ENCODE peak calls at places on chromosomes 1 and 21, in four cellular contexts. R is esophagus squamous epithelium, L is lower leg skin, I is BE2C. A is an unnamed sample.

GRCh38 chr1:61506944-61507343 is 218.0 kb downstream of the TM2D1 start:
- DNase-seq in R (no peak), I (no peak), L (no peak), A (no peak)

GRCh38 chr1:37174876-37175275 is 140.6 kb upstream of the GRIK3 start:
- DNase-seq in L (no peak), R (no peak), I (no peak), A (no peak)

GRCh38 chr21:29078884-29079765 is 5.7 kb upstream of the CCT8 start:
- DNase-seq in L (peak), I (no peak), R (no peak), A (no peak)

GRCh38 chr1:41823453-41823852 is 95.3 kb downstream of the HIVEP3 start:
- DNase-seq in I (no peak), R (no peak), L (no peak), A (peak)

GRCh38 chr1:67308136-67308535 is 463 bp downstream of the IL12RB2 start:
- DNase-seq in I (no peak), L (no peak), R (no peak), A (no peak)

GRCh38 chr1:165988275-165988674 is 160.9 kb downstream of the UCK2 start:
- DNase-seq in I (no peak), R (no peak), L (no peak), A (no peak)

GRCh38 chr1:220908757-220909156 is 29.5 kb downstream of the HLX start:
- DNase-seq in R (no peak), L (no peak), I (no peak), A (no peak)

GRCh38 chr21:38869946-38870345 is 64.2 kb downstream of the ETS2 start:
- DNase-seq in L (no peak), I (no peak), R (no peak), A (no peak)

GRCh38 chr1:238487931-238488330 is 597.2 kb upstream of the ZP4 start:
- DNase-seq in L (no peak), I (no peak), R (no peak), A (no peak)

GRCh38 chr1:165187020-165187628 is 169.4 kb downstream of the LMX1A start:
- DNase-seq in R (no peak), I (no peak), L (no peak), A (no peak)

GRCh38 chr1:1462318-1462966 is 9.1 kb upstream of the ATAD3B start:
- DNase-seq in I (peak), R (no peak), L (no peak), A (no peak)

GRCh38 chr1:44677201-44677520 is 2.6 kb downstream of the ARMH1 start:
- DNase-seq in L (no peak), I (no peak), R (no peak), A (no peak)

GRCh38 chr21:38039369-38039768 is 123.1 kb upstream of the KCNJ6 start:
- DNase-seq in R (no peak), L (no peak), I (no peak), A (no peak)

GRCh38 chr1:198499588-198499987 is 40.9 kb downstream of the ATP6V1G3 start:
- DNase-seq in R (no peak), I (no peak), L (no peak), A (no peak)

GRCh38 chr21:41957991-41958766 is 4.4 kb upstream of the C2CD2 start:
- DNase-seq in R (no peak), L (no peak), I (peak), A (no peak)

GRCh38 chr1:210143465-210144062 is 89.0 kb upstream of the SERTAD4 start:
- DNase-seq in I (peak), R (no peak), L (peak), A (peak)
- TF ChIP-seq CTCF in I (peak), R (peak), L (no peak), A (peak)

GRCh38 chr1:214827883-214828282 is 224.9 kb downstream of the CENPF start:
- DNase-seq in R (no peak), I (no peak), L (no peak), A (no peak)

GRCh38 chr1:214824758-214825157 is 221.8 kb downstream of the CENPF start:
- DNase-seq in L (no peak), I (no peak), R (no peak), A (no peak)

DNA sequence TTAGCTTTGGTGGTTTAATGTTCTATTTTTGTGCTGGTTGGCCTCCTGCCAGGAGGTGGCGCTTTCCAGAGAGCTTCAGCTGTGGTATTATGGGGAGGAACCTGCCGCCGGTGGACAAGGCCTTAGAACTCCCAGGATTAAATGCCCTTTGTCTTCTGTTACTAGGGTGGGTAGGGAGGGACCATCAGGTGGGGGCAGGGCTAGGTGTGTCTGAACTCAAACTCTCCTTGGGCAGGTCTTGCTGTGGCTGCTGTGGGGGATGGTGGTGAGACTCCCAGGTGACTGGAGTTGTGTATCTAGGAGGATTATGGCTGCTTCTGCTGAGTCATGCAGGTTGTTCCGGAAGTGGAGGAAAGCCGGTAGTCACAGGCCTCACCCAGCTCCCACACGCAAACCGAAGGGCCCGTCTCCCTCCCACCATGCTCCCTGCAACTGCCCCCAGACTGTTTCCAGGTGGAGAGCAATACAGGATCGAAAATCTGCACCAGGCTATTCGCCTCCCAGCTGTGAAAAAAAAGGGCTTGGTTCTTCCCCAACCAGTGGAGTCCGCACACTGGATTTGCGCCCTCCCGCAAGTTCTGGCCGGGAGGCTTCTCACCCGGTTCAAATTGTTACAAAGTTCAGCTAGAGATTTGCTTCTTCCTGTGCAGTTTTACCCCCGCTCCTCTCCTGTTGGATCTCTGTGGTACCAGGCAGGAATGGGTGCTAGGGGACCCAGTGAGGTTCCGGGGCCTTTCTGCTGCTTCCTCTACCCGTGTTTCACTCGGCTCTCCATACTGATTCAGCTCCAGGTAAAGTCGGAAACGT is 220.5 kb downstream of the CENPF start:
- DNase-seq in L (no peak), R (no peak), I (peak), A (no peak)
- TF ChIP-seq CTCF in L (no peak), R (no peak), I (peak), A (no peak)

GRCh38 chr1:206098242-206098919 is 18.8 kb downstream of the AVPR1B start:
- DNase-seq in L (no peak), R (no peak), I (no peak), A (no peak)

GRCh38 chr1:206100226-206100780 is 16.9 kb downstream of the AVPR1B start:
- DNase-seq in I (no peak), R (no peak), L (no peak), A (no peak)

GRCh38 chr1:206102292-206102936 is 14.8 kb downstream of the AVPR1B start:
- DNase-seq in I (no peak), R (no peak), L (no peak), A (no peak)

GRCh38 chr1:206103979-206104378 is 13.2 kb downstream of the AVPR1B start:
- DNase-seq in I (no peak), R (no peak), L (no peak), A (no peak)

GRCh38 chr1:206101351-206101750 is 15.8 kb downstream of the AVPR1B start:
- DNase-seq in L (no peak), I (no peak), R (no peak), A (no peak)
- TF ChIP-seq CTCF in L (no peak), I (no peak), R (no peak), A (no peak)

DNA sequence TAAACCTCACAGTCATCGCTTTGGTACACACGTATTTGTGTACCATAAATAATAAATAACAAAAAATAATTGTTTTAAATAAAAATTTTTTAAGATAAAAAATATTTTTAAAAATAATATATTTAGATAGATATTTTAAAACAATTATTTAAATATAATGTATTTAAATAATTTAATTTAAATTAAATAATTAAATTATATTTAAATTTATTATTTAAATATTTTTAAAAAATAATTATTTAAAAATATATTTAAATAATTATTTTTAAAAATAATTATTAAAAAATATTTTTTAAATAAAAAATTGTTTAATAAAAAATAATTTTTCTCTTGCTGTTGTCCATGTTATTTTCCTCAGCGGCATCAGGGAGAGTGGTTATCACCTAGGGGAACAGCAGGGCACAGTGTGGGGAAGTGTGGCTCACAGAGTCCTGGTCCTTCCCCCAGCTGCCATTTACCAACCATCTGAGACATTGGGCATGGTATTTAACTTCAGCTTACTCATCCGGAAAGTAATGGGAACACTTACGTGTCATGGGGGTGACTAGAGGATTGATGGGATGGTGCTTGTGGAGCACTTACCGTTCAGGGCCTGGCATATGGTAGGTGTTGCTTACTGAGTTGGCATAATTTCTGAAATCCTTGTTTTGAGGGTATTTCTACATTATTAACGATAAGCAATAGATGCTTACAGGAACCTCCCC is 92.9 kb upstream of the TSPAN2 start:
- DNase-seq in R (no peak), I (no peak), L (no peak), A (no peak)
- TF ChIP-seq CTCF in R (no peak), I (no peak), L (no peak), A (no peak)

GRCh38 chr1:223175032-223175431 is 32.0 kb upstream of the TLR5 start:
- DNase-seq in L (no peak), R (no peak), I (no peak), A (peak)
- TF ChIP-seq CTCF in L (no peak), R (no peak), I (peak), A (peak)

GRCh38 chr1:181475580-181475979 is 7.7 kb upstream of the CACNA1E start:
- DNase-seq in R (no peak), L (no peak), I (no peak), A (no peak)

DNA sequence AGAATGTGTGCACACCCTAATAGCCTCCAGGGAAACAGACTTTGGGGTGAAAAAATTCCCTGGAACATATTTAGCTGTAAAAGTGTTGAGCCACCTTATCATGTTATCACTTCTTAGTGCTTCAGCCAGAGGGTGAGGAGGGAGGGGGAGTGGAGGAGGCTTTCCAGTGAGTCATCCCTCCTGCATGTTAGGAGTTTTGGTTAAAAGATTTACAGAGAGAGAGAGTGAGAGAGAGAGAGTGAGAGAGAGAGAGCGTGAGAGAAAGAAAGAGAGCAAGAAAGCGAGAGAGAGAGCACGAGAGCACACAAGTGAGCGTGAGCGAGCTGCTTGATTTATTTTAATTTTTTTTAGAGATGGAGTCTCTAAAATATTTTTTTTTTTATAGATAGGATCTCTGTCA is 13.5 kb upstream of the CACNA1E start:
- DNase-seq in I (no peak), L (no peak), R (no peak), A (no peak)
- TF ChIP-seq CTCF in I (no peak), L (no peak), R (no peak), A (no peak)

DNA sequence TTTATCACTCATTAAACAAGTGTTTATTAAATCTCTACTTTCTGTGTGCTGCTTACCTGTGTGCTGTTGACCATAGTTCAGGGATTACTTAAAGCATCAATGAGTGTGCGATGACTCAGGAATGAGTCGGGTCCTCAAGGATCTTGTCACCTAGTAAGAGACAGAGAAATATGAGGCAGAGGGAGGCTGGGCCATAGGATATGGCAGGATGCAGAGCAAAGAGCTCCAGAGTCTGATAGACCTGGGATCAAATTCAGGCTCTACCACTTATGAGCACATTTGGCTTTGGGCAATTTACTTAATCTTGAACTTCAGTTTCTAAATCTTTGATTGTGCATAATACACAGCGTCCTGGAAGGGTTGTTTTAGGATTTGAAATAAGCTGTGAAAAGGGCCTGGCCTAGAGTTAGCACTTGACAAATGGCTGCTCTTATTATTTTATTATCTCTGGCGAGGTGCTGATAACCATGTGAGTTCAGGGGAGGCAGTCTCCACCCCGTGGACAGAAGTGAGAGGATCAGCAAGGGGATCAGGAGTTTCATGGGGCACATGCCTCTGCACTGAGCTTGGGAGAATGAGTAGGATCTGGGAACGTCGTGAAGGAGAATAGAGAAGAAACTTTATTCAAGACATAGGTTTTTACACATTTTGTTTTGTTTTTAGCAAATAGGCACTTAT is 94.5 kb downstream of the ROR1 start:
- DNase-seq in I (no peak), L (no peak), R (no peak), A (no peak)
- TF ChIP-seq CTCF in I (peak), L (no peak), R (no peak), A (no peak)

GRCh38 chr1:234069760-234070159 is 165.3 kb downstream of the SLC35F3 start:
- DNase-seq in L (no peak), I (no peak), R (no peak), A (no peak)
- TF ChIP-seq CTCF in L (no peak), I (peak), R (no peak), A (no peak)

DNA sequence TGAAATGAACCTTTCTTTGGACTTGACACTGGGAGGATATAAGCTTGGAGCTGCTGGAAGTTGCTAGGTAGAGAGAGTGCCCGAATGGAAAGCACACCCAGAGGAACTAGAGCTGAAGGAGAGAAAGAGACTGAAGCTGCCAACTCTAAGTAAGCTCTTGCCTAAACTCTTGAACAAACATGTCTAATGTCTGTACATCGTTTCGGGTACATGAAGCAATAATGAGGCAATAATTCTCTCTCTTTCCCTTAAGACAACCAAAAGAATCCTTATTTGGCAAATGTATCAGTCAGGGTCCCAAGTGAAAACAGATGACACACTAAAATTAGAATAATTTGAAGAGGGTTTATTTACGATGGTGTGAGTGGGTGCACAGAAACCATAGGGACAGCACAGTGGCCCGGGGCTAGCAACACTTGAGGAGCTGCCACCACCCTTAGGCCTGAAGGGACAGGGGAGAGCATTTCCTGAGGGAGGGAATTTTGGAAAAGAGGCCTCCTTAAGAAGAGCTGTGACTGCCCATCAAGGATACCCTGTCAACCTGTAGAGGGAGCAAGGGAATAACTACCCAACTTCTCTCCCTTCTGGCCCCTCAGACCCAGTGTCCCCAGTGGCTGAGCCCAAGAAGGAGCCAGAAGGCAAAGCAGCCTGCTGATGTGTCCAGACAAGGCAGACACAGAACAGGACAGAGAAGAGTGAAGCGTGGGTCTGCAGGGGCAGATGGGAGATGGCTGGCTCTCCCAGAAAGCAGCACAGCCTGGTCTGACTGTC is 36.1 kb upstream of the KHDRBS1 start:
- DNase-seq in L (no peak), R (no peak), I (peak), A (no peak)
- TF ChIP-seq CTCF in L (no peak), R (no peak), I (peak), A (no peak)

A was measured in nephron progenitor cell.